ENCODE peak calls at places on chromosomes 7 and 10, in five cellular contexts. One of them, this sample, is unnamed.

GRCh38 chr10:133071801-133072595 is 15.7 kb upstream of the ADGRA1 start:
- DNase-seq in WTC11: no peak
- DNase-seq in uterus: no peak
- DNase-seq in colonic mucosa: no peak
- DNase-seq in HL-60: no peak
- DNase-seq in this sample: no peak

GRCh38 chr7:2462731-2463130 is 13.5 kb downstream of the GRIFIN start:
- DNase-seq in colonic mucosa: no peak
- DNase-seq in uterus: no peak
- DNase-seq in WTC11: no peak
- DNase-seq in HL-60: no peak
- DNase-seq in this sample: no peak

GRCh38 chr7:2808891-2809660 is 35.0 kb downstream of the GNA12 start:
- DNase-seq in WTC11: no peak
- DNase-seq in HL-60: no peak
- DNase-seq in uterus: no peak
- DNase-seq in colonic mucosa: no peak
- DNase-seq in this sample: peak

GRCh38 chr10:6580279-6581029 is 378 bp upstream of the PRKCQ start:
- DNase-seq in uterus: peak
- DNase-seq in WTC11: peak
- DNase-seq in colonic mucosa: peak
- DNase-seq in HL-60: peak
- DNase-seq in this sample: no peak

GRCh38 chr10:88389456-88389855 is 193.7 kb downstream of the RNLS start:
- DNase-seq in WTC11: no peak
- DNase-seq in colonic mucosa: peak
- DNase-seq in uterus: peak
- DNase-seq in HL-60: no peak
- DNase-seq in this sample: peak

GRCh38 chr10:93346712-93347111 is 135.4 kb downstream of the MYOF start:
- DNase-seq in uterus: no peak
- DNase-seq in HL-60: peak
- DNase-seq in colonic mucosa: no peak
- DNase-seq in WTC11: no peak
- DNase-seq in this sample: no peak

GRCh38 chr10:83680470-83680891 is 458.8 kb upstream of the GHITM start:
- DNase-seq in colonic mucosa: no peak
- DNase-seq in WTC11: no peak
- DNase-seq in HL-60: no peak
- DNase-seq in uterus: no peak
- DNase-seq in this sample: no peak

GRCh38 chr10:97543025-97543546 is 29.5 kb upstream of the ANKRD2 start:
- DNase-seq in colonic mucosa: peak
- DNase-seq in uterus: peak
- DNase-seq in WTC11: no peak
- DNase-seq in HL-60: peak
- DNase-seq in this sample: peak

GRCh38 chr7:6579446-6579845 is 2.2 kb downstream of the ZDHHC4 start:
- DNase-seq in WTC11: no peak
- DNase-seq in uterus: no peak
- DNase-seq in HL-60: peak
- DNase-seq in colonic mucosa: no peak
- DNase-seq in this sample: no peak

GRCh38 chr7:151588982-151589381 is 69.3 kb upstream of the RHEB start:
- DNase-seq in colonic mucosa: no peak
- DNase-seq in WTC11: no peak
- DNase-seq in uterus: no peak
- DNase-seq in HL-60: no peak
- DNase-seq in this sample: no peak

GRCh38 chr10:66714741-66715140 is 211.1 kb upstream of the LRRTM3 start:
- DNase-seq in colonic mucosa: no peak
- DNase-seq in uterus: no peak
- DNase-seq in HL-60: no peak
- DNase-seq in WTC11: no peak
- DNase-seq in this sample: no peak

GRCh38 chr10:89238956-89239713 is 12.4 kb downstream of the LIPA start:
- DNase-seq in uterus: no peak
- DNase-seq in WTC11: no peak
- DNase-seq in colonic mucosa: no peak
- DNase-seq in HL-60: no peak
- DNase-seq in this sample: no peak

GRCh38 chr7:37349979-37350590 is 98.6 kb downstream of the ELMO1 start:
- DNase-seq in WTC11: no peak
- DNase-seq in uterus: no peak
- DNase-seq in colonic mucosa: no peak
- DNase-seq in HL-60: no peak
- DNase-seq in this sample: no peak

GRCh38 chr7:104926905-104927454 is 87.0 kb upstream of the KMT2E start:
- DNase-seq in HL-60: no peak
- DNase-seq in uterus: no peak
- DNase-seq in colonic mucosa: no peak
- DNase-seq in WTC11: peak
- DNase-seq in this sample: no peak

GRCh38 chr7:2237109-2237602 is 4.4 kb upstream of the MAD1L1 start:
- DNase-seq in uterus: no peak
- DNase-seq in HL-60: peak
- DNase-seq in WTC11: no peak
- DNase-seq in colonic mucosa: peak
- DNase-seq in this sample: no peak

GRCh38 chr10:113221756-113222168 is 271.7 kb downstream of the TCF7L2 start:
- DNase-seq in colonic mucosa: no peak
- DNase-seq in uterus: no peak
- DNase-seq in HL-60: no peak
- DNase-seq in WTC11: no peak
- DNase-seq in this sample: no peak

GRCh38 chr7:46146454-46147255 is 225.6 kb upstream of the IGFBP3 start:
- DNase-seq in HL-60: no peak
- DNase-seq in colonic mucosa: no peak
- DNase-seq in WTC11: no peak
- DNase-seq in uterus: no peak
- DNase-seq in this sample: peak

GRCh38 chr7:33816106-33816505 is 89.2 kb upstream of the BMPER start:
- DNase-seq in colonic mucosa: no peak
- DNase-seq in WTC11: no peak
- DNase-seq in uterus: no peak
- DNase-seq in HL-60: no peak
- DNase-seq in this sample: no peak

GRCh38 chr10:77590344-77591237 is 47.0 kb downstream of the KCNMA1 start:
- DNase-seq in colonic mucosa: no peak
- DNase-seq in HL-60: no peak
- DNase-seq in uterus: no peak
- DNase-seq in WTC11: no peak
- DNase-seq in this sample: peak

GRCh38 chr10:97534746-97535367 is 36.1 kb downstream of the UBTD1 start:
- DNase-seq in HL-60: no peak
- DNase-seq in uterus: no peak
- DNase-seq in colonic mucosa: no peak
- DNase-seq in WTC11: peak
- DNase-seq in this sample: no peak

GRCh38 chr7:111030358-111030735 is 60.6 kb upstream of the LRRN3 start:
- DNase-seq in colonic mucosa: no peak
- DNase-seq in HL-60: no peak
- DNase-seq in uterus: no peak
- DNase-seq in WTC11: no peak
- DNase-seq in this sample: no peak

GRCh38 chr10:96299383-96299782 is 4.9 kb upstream of the DNTT start:
- DNase-seq in HL-60: no peak
- DNase-seq in uterus: no peak
- DNase-seq in WTC11: no peak
- DNase-seq in colonic mucosa: no peak
- DNase-seq in this sample: no peak

GRCh38 chr10:3805227-3805790 is 20.3 kb upstream of the KLF6 start:
- DNase-seq in WTC11: no peak
- DNase-seq in colonic mucosa: no peak
- DNase-seq in uterus: no peak
- DNase-seq in HL-60: no peak
- DNase-seq in this sample: no peak

GRCh38 chr10:3801558-3802192 is 16.7 kb upstream of the KLF6 start:
- DNase-seq in uterus: no peak
- DNase-seq in colonic mucosa: no peak
- DNase-seq in WTC11: no peak
- DNase-seq in HL-60: no peak
- DNase-seq in this sample: no peak

GRCh38 chr10:3802526-3803002 is 17.6 kb upstream of the KLF6 start:
- DNase-seq in uterus: no peak
- DNase-seq in colonic mucosa: no peak
- DNase-seq in HL-60: no peak
- DNase-seq in WTC11: no peak
- DNase-seq in this sample: no peak

GRCh38 chr10:3803884-3804741 is 19.1 kb upstream of the KLF6 start:
- DNase-seq in HL-60: no peak
- DNase-seq in colonic mucosa: no peak
- DNase-seq in WTC11: no peak
- DNase-seq in uterus: no peak
- DNase-seq in this sample: no peak

GRCh38 chr10:3803295-3803883 is 18.4 kb upstream of the KLF6 start:
- DNase-seq in colonic mucosa: no peak
- DNase-seq in WTC11: no peak
- DNase-seq in HL-60: no peak
- DNase-seq in uterus: no peak
- DNase-seq in this sample: no peak
- TF ChIP-seq CTCF in colonic mucosa: no peak
- TF ChIP-seq CTCF in WTC11: no peak
- TF ChIP-seq CTCF in HL-60: no peak
- TF ChIP-seq CTCF in uterus: no peak
- TF ChIP-seq CTCF in this sample: no peak

GRCh38 chr10:14971867-14972448 is 12.8 kb downstream of the MEIG1 start:
- DNase-seq in HL-60: no peak
- DNase-seq in WTC11: peak
- DNase-seq in colonic mucosa: no peak
- DNase-seq in uterus: no peak
- DNase-seq in this sample: no peak
- TF ChIP-seq CTCF in HL-60: no peak
- TF ChIP-seq CTCF in WTC11: no peak
- TF ChIP-seq CTCF in colonic mucosa: peak
- TF ChIP-seq CTCF in uterus: peak
- TF ChIP-seq CTCF in this sample: no peak

GRCh38 chr7:134752006-134752760 is 27.3 kb upstream of the CALD1 start:
- DNase-seq in uterus: no peak
- DNase-seq in WTC11: no peak
- DNase-seq in HL-60: no peak
- DNase-seq in colonic mucosa: no peak
- DNase-seq in this sample: no peak

GRCh38 chr7:134758981-134759380 is 20.5 kb upstream of the CALD1 start:
- DNase-seq in uterus: no peak
- DNase-seq in HL-60: no peak
- DNase-seq in colonic mucosa: no peak
- DNase-seq in WTC11: no peak
- DNase-seq in this sample: no peak

GRCh38 chr7:134757938-134758337 is 21.5 kb upstream of the CALD1 start:
- DNase-seq in colonic mucosa: no peak
- DNase-seq in uterus: no peak
- DNase-seq in HL-60: no peak
- DNase-seq in WTC11: no peak
- DNase-seq in this sample: no peak

GRCh38 chr7:134750083-134751062 is 29.1 kb upstream of the CALD1 start:
- DNase-seq in HL-60: peak
- DNase-seq in WTC11: peak
- DNase-seq in colonic mucosa: peak
- DNase-seq in uterus: peak
- DNase-seq in this sample: no peak

DNA sequence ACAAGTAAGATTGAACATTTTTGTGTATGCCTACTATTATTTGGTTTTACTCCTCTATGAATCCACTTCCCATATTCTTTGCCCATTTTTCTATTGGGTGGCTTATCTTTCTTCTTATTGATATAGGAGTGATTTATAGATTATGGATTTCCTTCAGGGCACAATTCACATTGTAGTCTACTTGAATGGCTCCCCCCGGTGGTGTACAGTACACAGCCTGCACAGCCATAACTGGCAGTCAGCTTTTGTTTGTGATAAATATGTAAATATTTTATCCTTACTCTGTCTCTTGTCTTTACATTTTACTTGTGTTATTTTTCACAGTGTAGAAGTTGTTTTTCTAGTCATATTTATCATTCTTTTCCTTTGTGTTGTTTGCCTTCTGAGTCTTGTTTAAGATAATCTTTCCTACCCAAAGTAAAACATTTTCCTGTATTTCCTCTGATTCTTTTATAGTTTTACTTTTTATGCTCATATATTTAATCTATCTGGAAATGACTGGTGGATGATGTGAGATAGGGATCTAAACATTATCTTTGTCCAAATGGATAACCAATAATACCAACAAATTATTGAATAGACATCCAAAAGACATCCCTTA is 23.9 kb upstream of the CALD1 start:
- DNase-seq in colonic mucosa: no peak
- DNase-seq in HL-60: no peak
- DNase-seq in WTC11: no peak
- DNase-seq in uterus: no peak
- DNase-seq in this sample: no peak
- TF ChIP-seq CTCF in colonic mucosa: no peak
- TF ChIP-seq CTCF in HL-60: peak
- TF ChIP-seq CTCF in WTC11: no peak
- TF ChIP-seq CTCF in uterus: peak
- TF ChIP-seq CTCF in this sample: peak

GRCh38 chr7:42736931-42737330 is 174.9 kb downstream of the C7orf25 start:
- DNase-seq in HL-60: no peak
- DNase-seq in WTC11: peak
- DNase-seq in uterus: no peak
- DNase-seq in colonic mucosa: no peak
- DNase-seq in this sample: no peak
- TF ChIP-seq CTCF in HL-60: no peak
- TF ChIP-seq CTCF in WTC11: peak
- TF ChIP-seq CTCF in uterus: no peak
- TF ChIP-seq CTCF in colonic mucosa: no peak
- TF ChIP-seq CTCF in this sample: no peak

GRCh38 chr10:61822096-61822495 is 79.4 kb upstream of the ARID5B start:
- DNase-seq in uterus: no peak
- DNase-seq in HL-60: no peak
- DNase-seq in WTC11: no peak
- DNase-seq in colonic mucosa: no peak
- DNase-seq in this sample: no peak

GRCh38 chr10:61822781-61823230 is 78.7 kb upstream of the ARID5B start:
- DNase-seq in colonic mucosa: no peak
- DNase-seq in WTC11: no peak
- DNase-seq in uterus: no peak
- DNase-seq in HL-60: no peak
- DNase-seq in this sample: no peak

GRCh38 chr10:61821153-61821552 is 80.3 kb upstream of the ARID5B start:
- DNase-seq in WTC11: no peak
- DNase-seq in uterus: no peak
- DNase-seq in HL-60: no peak
- DNase-seq in colonic mucosa: no peak
- DNase-seq in this sample: no peak

GRCh38 chr10:61815505-61815904 is 86.0 kb upstream of the ARID5B start:
- DNase-seq in colonic mucosa: no peak
- DNase-seq in HL-60: no peak
- DNase-seq in uterus: no peak
- DNase-seq in WTC11: no peak
- DNase-seq in this sample: no peak

DNA sequence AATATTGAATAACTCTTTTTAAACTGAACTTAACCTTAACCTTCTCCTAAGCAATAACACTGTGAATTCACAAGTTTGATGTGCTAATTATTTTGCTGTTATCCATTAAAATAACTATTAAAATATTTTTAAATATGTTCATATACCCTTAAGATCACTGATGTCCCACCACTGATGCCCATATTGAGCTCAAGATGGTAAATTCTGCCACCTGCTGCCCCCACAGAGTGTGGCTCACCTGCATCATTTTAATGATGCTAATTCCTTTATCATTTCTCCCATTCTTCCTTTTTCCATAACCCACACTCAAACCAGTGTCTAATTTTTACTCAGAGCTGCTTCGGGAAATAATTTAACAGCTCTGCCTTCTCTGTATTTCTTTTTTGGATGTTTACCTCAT is 82.3 kb upstream of the ARID5B start:
- DNase-seq in colonic mucosa: no peak
- DNase-seq in WTC11: no peak
- DNase-seq in HL-60: no peak
- DNase-seq in uterus: no peak
- DNase-seq in this sample: no peak
- TF ChIP-seq CTCF in colonic mucosa: no peak
- TF ChIP-seq CTCF in WTC11: no peak
- TF ChIP-seq CTCF in HL-60: no peak
- TF ChIP-seq CTCF in uterus: no peak
- TF ChIP-seq CTCF in this sample: no peak